ENCODE peak calls at places on chromosomes 12 and 14, in ten cellular contexts. R is AG08395; X is HS-5; C is fibroblast of gingiva; L is foreskin fibroblast; U is PC-9; Z is CD4-positive, alpha-beta T cell; I is effector memory CD8-positive, alpha-beta T cell; W is non-pigmented ciliary epithelial cell; Y is ELR. B is an unnamed sample.

GRCh38 chr12:105253882-105254513 is 18.0 kb upstream of the APPL2 start:
- DNase-seq in Y (peak), I (no peak), U (no peak), L (peak), C (peak), R (peak), X (peak), Z (no peak), W (no peak), B (no peak)

GRCh38 chr14:58815781-58816297 is 178.1 kb downstream of the DACT1 start:
- DNase-seq in X (no peak), L (peak), U (no peak), W (no peak), I (no peak), C (peak), Y (no peak), Z (no peak), R (peak), B (no peak)

GRCh38 chr12:25655702-25656101 is 102.6 kb upstream of the LMNTD1 start:
- DNase-seq in L (no peak), U (peak), Z (no peak), R (no peak), C (no peak), X (no peak), Y (no peak), W (no peak), I (no peak), B (no peak)

GRCh38 chr14:31949709-31950108 is 127.4 kb upstream of the ARHGAP5 start:
- DNase-seq in R (peak), W (no peak), X (no peak), I (no peak), L (peak), C (no peak), Y (peak), U (peak), Z (no peak), B (no peak)

GRCh38 chr12:68591716-68592437 is 18.8 kb upstream of the RAP1B start:
- DNase-seq in W (no peak), C (no peak), L (no peak), Z (peak), X (no peak), R (no peak), Y (no peak), U (no peak), I (peak), B (peak)

GRCh38 chr12:46386877-46387629 is 14.5 kb upstream of the SLC38A2 start:
- DNase-seq in C (peak), U (peak), Y (peak), L (peak), X (no peak), I (no peak), W (no peak), Z (no peak), R (no peak), B (peak)

GRCh38 chr14:58637040-58637390 is 747 bp upstream of the DACT1 start:
- DNase-seq in Y (peak), X (no peak), I (no peak), Z (no peak), R (peak), W (peak), U (no peak), C (peak), L (peak), B (peak)

GRCh38 chr12:32545413-32545970 is 133.6 kb upstream of the DNM1L start:
- DNase-seq in C (no peak), L (peak), R (no peak), Z (no peak), X (no peak), Y (no peak), U (no peak), I (no peak), W (no peak), B (no peak)

GRCh38 chr14:68906439-68906838 is 72.7 kb downstream of the ACTN1 start:
- DNase-seq in R (no peak), U (no peak), Y (no peak), X (no peak), I (no peak), W (no peak), C (no peak), L (no peak), Z (no peak), B (no peak)

GRCh38 chr12:120199025-120199424 is 1.9 kb downstream of the RPLP0 start:
- DNase-seq in X (no peak), Z (no peak), U (no peak), Y (peak), I (no peak), L (no peak), C (no peak), R (no peak), W (no peak), B (no peak)

GRCh38 chr14:29554335-29554734 is 373.3 kb downstream of the PRKD1 start:
- DNase-seq in I (no peak), W (no peak), Z (no peak), R (no peak), C (no peak), L (no peak), U (no peak), Y (no peak), X (no peak), B (no peak)